ENCODE peak calls at places on chromosome 10, in four cellular contexts. C, I, B and U are unnamed samples.

GRCh38 chr10:828191-828590 is 103.3 kb downstream of the LARP4B start:
- DNase-seq in C (no peak), I (no peak), B (no peak), U (no peak)

GRCh38 chr10:29150010-29150409 is 138.9 kb upstream of the LYZL1 start:
- DNase-seq in C (no peak), I (no peak), B (peak), U (peak)

GRCh38 chr10:118991326-118991725 is 38.2 kb upstream of the NANOS1 start:
- DNase-seq in C (no peak), I (no peak), B (no peak), U (no peak)

GRCh38 chr10:76523798-76524231 is 1092.4 kb downstream of the LRMDA start:
- DNase-seq in C (peak), I (peak), B (no peak), U (no peak)

GRCh38 chr10:77784856-77785255 is 141.7 kb downstream of the DLG5 start:
- DNase-seq in C (no peak), I (no peak), B (peak), U (no peak)

GRCh38 chr10:43905502-43906236 is 257.0 kb upstream of the ZNF32 start:
- DNase-seq in C (no peak), I (no peak), B (no peak), U (peak)

GRCh38 chr10:15251791-15252380 is 83.4 kb upstream of the NMT2 start:
- DNase-seq in C (no peak), I (no peak), B (no peak), U (no peak)

GRCh38 chr10:80409121-80409520 is 770 bp downstream of the PRXL2A start:
- DNase-seq in C (no peak), I (no peak), B (no peak), U (no peak)

GRCh38 chr10:24617771-24618396 is 105.8 kb downstream of the ARHGAP21 start:
- DNase-seq in C (peak), I (peak), B (peak), U (peak)

GRCh38 chr10:17607603-17608332 is 9.4 kb downstream of the HACD1 start:
- DNase-seq in C (peak), I (peak), B (peak), U (no peak)

GRCh38 chr10:127132434-127132833 is 64.0 kb downstream of the INSYN2A start:
- DNase-seq in C (no peak), I (no peak), B (no peak), U (no peak)

GRCh38 chr10:102678842-102679289 is 34.6 kb downstream of the TRIM8 start:
- DNase-seq in C (peak), I (peak), B (peak), U (peak)

GRCh38 chr10:63561421-63561820 is 40.2 kb downstream of the REEP3 start:
- DNase-seq in C (peak), I (no peak), B (no peak), U (no peak)

GRCh38 chr10:6279540-6280267 is 77.0 kb downstream of the PFKFB3 start:
- DNase-seq in C (no peak), I (no peak), B (peak), U (no peak)

GRCh38 chr10:93995598-93996271 is 2.0 kb downstream of the PLCE1 start:
- DNase-seq in C (no peak), I (no peak), B (peak), U (no peak)

GRCh38 chr10:107701947-107702346 is 537.4 kb upstream of the SORCS1 start:
- DNase-seq in C (no peak), I (no peak), B (peak), U (no peak)

GRCh38 chr10:133335238-133336122 is 1.2 kb downstream of the CALY start:
- DNase-seq in C (peak), I (no peak), B (peak), U (peak)

GRCh38 chr10:24333736-24334135 is 124.8 kb downstream of the KIAA1217 start:
- DNase-seq in C (no peak), I (no peak), B (no peak), U (no peak)

GRCh38 chr10:106513328-106513727 is 651.2 kb downstream of the SORCS1 start:
- DNase-seq in C (no peak), I (peak), B (peak), U (no peak)

GRCh38 chr10:1467450-1467849 is 269.9 kb downstream of the ADARB2 start:
- DNase-seq in C (no peak), I (no peak), B (no peak), U (no peak)

GRCh38 chr10:99832439-99832838 is 50.0 kb downstream of the ABCC2 start:
- DNase-seq in C (no peak), I (no peak), B (no peak), U (no peak)

GRCh38 chr10:92452313-92452712 is 121.6 kb downstream of the IDE start:
- DNase-seq in C (no peak), I (no peak), B (no peak), U (no peak)

GRCh38 chr10:69614130-69614529 is 15.9 kb upstream of the FAM241B start:
- DNase-seq in C (no peak), I (no peak), B (no peak), U (no peak)

GRCh38 chr10:20898851-20899250 is 1.7 kb upstream of the NEBL start:
- DNase-seq in C (no peak), I (no peak), B (no peak), U (no peak)

GRCh38 chr10:111109506-111110242 is 32.8 kb downstream of the ADRA2A start:
- DNase-seq in C (no peak), I (no peak), B (no peak), U (no peak)

GRCh38 chr10:67818323-67818722 is 19.7 kb downstream of the DNAJC12 start:
- DNase-seq in C (no peak), I (no peak), B (peak), U (no peak)

GRCh38 chr10:126049741-126050140 is 153.4 kb downstream of the FANK1 start:
- DNase-seq in C (no peak), I (no peak), B (peak), U (peak)

GRCh38 chr10:78931333-78932083 is 137.3 kb upstream of the ZMIZ1 start:
- DNase-seq in C (peak), I (no peak), B (peak), U (peak)

GRCh38 chr10:127912607-127913367 is 5.9 kb downstream of the PTPRE start:
- DNase-seq in C (no peak), I (no peak), B (no peak), U (no peak)

GRCh38 chr10:86113983-86114382 is 252.6 kb downstream of the GRID1 start:
- DNase-seq in C (no peak), I (no peak), B (no peak), U (no peak)

GRCh38 chr10:132645630-132646442 is 108.2 kb downstream of the INPP5A start:
- DNase-seq in C (no peak), I (no peak), B (no peak), U (no peak)

GRCh38 chr10:44933451-44933850 is 22.3 kb downstream of the TMEM72 start:
- DNase-seq in C (no peak), I (no peak), B (no peak), U (no peak)

GRCh38 chr10:58322072-58322834 is 12.6 kb upstream of the UBE2D1 start:
- DNase-seq in C (no peak), I (no peak), B (no peak), U (no peak)